ENCODE peak calls at places on chromosomes 12 and 14, in eight cellular contexts. I is NCI-H1092 treated with DMSO at 0.1 percent for 48 hours; K is non-pigmented ciliary epithelial cell; L is GM06990; N is NCI-H1417; C is uterus; F is stimulated activated CD4-positive, alpha-beta T cell treated with anti-CD3 and anti-CD28 coated beads, Interleukin-4, amount 100 ng/mL, for 48 hours; E is activated T-cell treated with anti-CD3 and anti-CD28 coated beads, Interleukin-2, amount 50 U/mL, for 72 hours. M is an unnamed sample.

GRCh38 chr14:103624860-103625259 is 4.2 kb upstream of the KLC1 start:
- DNase-seq in L (peak; percentile 34), E (peak; percentile 19), N (no peak), I (no peak), F (no peak), C (peak; percentile 56), K (no peak), M (peak; percentile 32)

GRCh38 chr12:67621112-67621511 is 27.4 kb upstream of the DYRK2 start:
- DNase-seq in L (no peak), K (no peak), E (no peak), C (no peak), N (no peak), I (no peak), F (no peak), M (peak; percentile 37)

GRCh38 chr12:47870175-47870781 is 34.5 kb downstream of the VDR start:
- DNase-seq in I (no peak), L (no peak), C (peak; percentile 47), E (no peak), F (no peak), K (no peak), N (peak; percentile 6), M (peak; percentile 41)

GRCh38 chr14:92568621-92569479 is 55.3 kb downstream of the RIN3 start:
- DNase-seq in N (no peak), E (peak; percentile 64), I (no peak), C (no peak), L (peak; percentile 52), K (no peak), F (no peak), M (no peak)

GRCh38 chr14:48398675-48399282 is 723.4 kb upstream of the MDGA2 start:
- DNase-seq in N (peak; percentile 24), I (peak; percentile 45), C (no peak), E (no peak), F (no peak), L (no peak), K (peak; percentile 6), M (peak; percentile 55)

GRCh38 chr12:120630139-120630895 is 10.1 kb upstream of the CABP1 start:
- DNase-seq in L (no peak), E (no peak), C (no peak), F (no peak), N (no peak), I (no peak), K (no peak), M (no peak)

GRCh38 chr14:89543420-89543790 is 126.4 kb upstream of the FOXN3 start:
- DNase-seq in K (no peak), I (no peak), N (no peak), L (no peak), F (no peak), C (peak; percentile 24), E (no peak), M (no peak)

GRCh38 chr14:34537677-34538009 is 1.9 kb downstream of the EAPP start:
- DNase-seq in L (no peak), N (no peak), F (no peak), I (no peak), C (no peak), E (no peak), K (no peak), M (no peak)

GRCh38 chr14:104767634-104767918 is 14.6 kb downstream of the SIVA1 start:
- DNase-seq in F (no peak), N (no peak), E (no peak), C (no peak), I (no peak), L (no peak), K (no peak), M (no peak)

GRCh38 chr14:87149583-87150354 is 843.2 kb downstream of the GALC start:
- DNase-seq in K (no peak), L (no peak), C (no peak), I (no peak), F (no peak), N (no peak), E (no peak), M (no peak)

GRCh38 chr14:104223101-104223809 is 84.9 kb downstream of the KIF26A start:
- DNase-seq in L (no peak), C (no peak), K (no peak), N (peak; percentile 61), F (no peak), E (no peak), I (peak; percentile 11), M (no peak)

GRCh38 chr12:105960319-105961076 is 178.3 kb downstream of the NUAK1 start:
- DNase-seq in K (no peak), F (no peak), I (no peak), C (no peak), N (no peak), E (no peak), L (no peak), M (peak; percentile 29)

GRCh38 chr14:37270629-37271028 is 72.9 kb downstream of the MIPOL1 start:
- DNase-seq in N (peak; percentile 50), E (no peak), I (peak; percentile 42), C (no peak), K (no peak), F (no peak), L (no peak), M (no peak)

GRCh38 chr12:39239484-39240143 is 203.3 kb downstream of the KIF21A start:
- DNase-seq in F (no peak), L (no peak), K (no peak), N (no peak), E (no peak), C (no peak), I (no peak), M (no peak)

GRCh38 chr14:57464013-57464730 is 29.5 kb downstream of the CCDC198 start:
- DNase-seq in K (peak; percentile 18), I (no peak), L (no peak), C (no peak), F (no peak), E (no peak), N (no peak), M (no peak)

GRCh38 chr14:70641548-70642312 is at the start of gene TTC9:
- DNase-seq in C (no peak), L (peak; percentile 48), F (no peak), I (no peak), K (no peak), N (peak; percentile 84), E (peak; percentile 45), M (no peak)

GRCh38 chr12:20528208-20528607 is 159.9 kb downstream of the PDE3A start:
- DNase-seq in L (no peak), K (no peak), F (no peak), C (no peak), N (no peak), I (no peak), E (no peak), M (no peak)

GRCh38 chr14:78950654-78951053 is 780.5 kb downstream of the NRXN3 start:
- DNase-seq in F (no peak), I (no peak), C (no peak), K (no peak), N (no peak), L (no peak), E (no peak), M (peak; percentile 64)

GRCh38 chr14:94697773-94698556 is 71.9 kb downstream of the GSC start:
- DNase-seq in F (no peak), K (no peak), I (no peak), C (no peak), L (no peak), N (no peak), E (no peak), M (no peak)

GRCh38 chr12:58803893-58804292 is 116.4 kb downstream of the LRIG3 start:
- DNase-seq in I (no peak), N (no peak), K (peak; percentile 87), E (no peak), L (no peak), C (peak; percentile 27), F (no peak), M (peak; percentile 97)

GRCh38 chr12:132222096-132222807 is 78.0 kb downstream of the NOC4L start:
- DNase-seq in F (peak; percentile 10), E (peak; percentile 16), K (no peak), L (no peak), I (peak; percentile 24), N (peak; percentile 27), C (no peak), M (peak; percentile 4)

GRCh38 chr12:132558861-132559623 is 51.3 kb downstream of the LRCOL1 start:
- DNase-seq in K (no peak), L (peak; percentile 34), F (no peak), N (no peak), C (no peak), I (no peak), E (no peak), M (no peak)

GRCh38 chr14:96423012-96423411 is 31.1 kb downstream of the AK7 start:
- DNase-seq in K (no peak), L (no peak), C (no peak), N (no peak), E (no peak), I (no peak), F (no peak), M (no peak)

GRCh38 chr12:58249610-58250009 is 308.2 kb downstream of the ATP23 start:
- DNase-seq in K (no peak), E (no peak), L (no peak), F (no peak), I (no peak), N (no peak), C (no peak), M (peak; percentile 25)

GRCh38 chr14:67710209-67710608 is 8.5 kb downstream of the RDH12 start:
- DNase-seq in F (no peak), I (no peak), E (no peak), N (no peak), K (no peak), C (no peak), L (no peak), M (no peak)

GRCh38 chr12:32995623-32996022 is 99.0 kb upstream of the PKP2 start:
- DNase-seq in L (no peak), K (peak; percentile 3), N (no peak), F (no peak), C (no peak), E (no peak), I (no peak), M (peak; percentile 57)

GRCh38 chr12:106771425-106771824 is 3.1 kb upstream of the RIC8B start:
- DNase-seq in N (no peak), L (no peak), C (no peak), F (no peak), E (no peak), K (no peak), I (no peak), M (no peak)

GRCh38 chr12:54549774-54550451 is 512 bp downstream of the PDE1B start:
- DNase-seq in F (peak; percentile 17), N (peak; percentile 71), C (no peak), I (peak; percentile 43), K (no peak), E (peak; percentile 49), L (no peak), M (peak; percentile 7)

GRCh38 chr12:123242083-123242904 is 9.1 kb downstream of the MTRFR start:
- DNase-seq in F (no peak), I (peak; percentile 86), K (no peak), C (no peak), E (no peak), L (no peak), N (no peak), M (no peak)

GRCh38 chr14:57889245-57889644 is 23.4 kb upstream of the SLC35F4 start:
- DNase-seq in I (peak; percentile 63), K (no peak), L (no peak), N (no peak), F (no peak), E (no peak), C (peak; percentile 21), M (no peak)

GRCh38 chr14:104158827-104159798 is 20.7 kb downstream of the KIF26A start:
- DNase-seq in F (no peak), N (peak; percentile 23), C (no peak), E (no peak), K (no peak), L (no peak), I (no peak), M (no peak)

GRCh38 chr12:111635524-111635923 is 36.4 kb upstream of the ATXN2 start:
- DNase-seq in E (no peak), I (no peak), N (no peak), C (no peak), L (no peak), K (no peak), F (no peak), M (peak; percentile 70)

GRCh38 chr14:31206536-31207286 is 882 bp downstream of the HECTD1 start:
- DNase-seq in K (no peak), E (peak; percentile 81), N (no peak), L (peak; percentile 80), C (peak; percentile 39), I (peak; percentile 68), F (peak; percentile 47), M (peak; percentile 32)

GRCh38 chr12:52496590-52497071 is 3.6 kb upstream of the KRT6A start:
- DNase-seq in K (no peak), E (no peak), L (no peak), I (no peak), C (peak; percentile 44), N (no peak), F (no peak), M (peak; percentile 86)

M was measured in amniotic epithelial cell.